ENCODE peak calls at places on chromosomes 13 and 19, in five cellular contexts. One of them, this sample, is unnamed.

GRCh38 chr19:5697890-5698634 is 8.0 kb downstream of the RPL36 start:
- DNase-seq in adrenal gland: no peak
- DNase-seq in pancreas: no peak
- DNase-seq in cardiac muscle cell: no peak
- DNase-seq in thoracic aorta: no peak
- DNase-seq in this sample: no peak

GRCh38 chr19:4035582-4035981 is 28.0 kb downstream of the PIAS4 start:
- DNase-seq in adrenal gland: no peak
- DNase-seq in pancreas: no peak
- DNase-seq in cardiac muscle cell: no peak
- DNase-seq in thoracic aorta: no peak
- DNase-seq in this sample: no peak

GRCh38 chr19:40995355-40995754 is 4.3 kb downstream of the CYP2B6 start:
- DNase-seq in adrenal gland: no peak
- DNase-seq in pancreas: no peak
- DNase-seq in cardiac muscle cell: no peak
- DNase-seq in thoracic aorta: no peak
- DNase-seq in this sample: no peak

GRCh38 chr19:55389386-55390317 is 3.9 kb downstream of the RPL28 start:
- DNase-seq in adrenal gland: no peak
- DNase-seq in pancreas: no peak
- DNase-seq in cardiac muscle cell: no peak
- DNase-seq in thoracic aorta: no peak
- DNase-seq in this sample: no peak

GRCh38 chr13:74246398-74246975 is 112.3 kb upstream of the KLF12 start:
- DNase-seq in adrenal gland: no peak
- DNase-seq in pancreas: no peak
- DNase-seq in cardiac muscle cell: no peak
- DNase-seq in thoracic aorta: no peak
- DNase-seq in this sample: no peak

GRCh38 chr19:56162258-56162657 is 13.6 kb upstream of the GALP start:
- DNase-seq in adrenal gland: no peak
- DNase-seq in pancreas: no peak
- DNase-seq in cardiac muscle cell: no peak
- DNase-seq in thoracic aorta: no peak
- DNase-seq in this sample: no peak

GRCh38 chr13:92196566-92197256 is 798.3 kb downstream of the GPC5 start:
- DNase-seq in adrenal gland: no peak
- DNase-seq in pancreas: no peak
- DNase-seq in cardiac muscle cell: no peak
- DNase-seq in thoracic aorta: no peak
- DNase-seq in this sample: peak; percentile 6

GRCh38 chr13:25286308-25286968 is 850 bp downstream of the MTMR6 start:
- DNase-seq in adrenal gland: peak; percentile 47
- DNase-seq in pancreas: no peak
- DNase-seq in cardiac muscle cell: peak; percentile 37
- DNase-seq in thoracic aorta: no peak
- DNase-seq in this sample: peak; percentile 64

DNA sequence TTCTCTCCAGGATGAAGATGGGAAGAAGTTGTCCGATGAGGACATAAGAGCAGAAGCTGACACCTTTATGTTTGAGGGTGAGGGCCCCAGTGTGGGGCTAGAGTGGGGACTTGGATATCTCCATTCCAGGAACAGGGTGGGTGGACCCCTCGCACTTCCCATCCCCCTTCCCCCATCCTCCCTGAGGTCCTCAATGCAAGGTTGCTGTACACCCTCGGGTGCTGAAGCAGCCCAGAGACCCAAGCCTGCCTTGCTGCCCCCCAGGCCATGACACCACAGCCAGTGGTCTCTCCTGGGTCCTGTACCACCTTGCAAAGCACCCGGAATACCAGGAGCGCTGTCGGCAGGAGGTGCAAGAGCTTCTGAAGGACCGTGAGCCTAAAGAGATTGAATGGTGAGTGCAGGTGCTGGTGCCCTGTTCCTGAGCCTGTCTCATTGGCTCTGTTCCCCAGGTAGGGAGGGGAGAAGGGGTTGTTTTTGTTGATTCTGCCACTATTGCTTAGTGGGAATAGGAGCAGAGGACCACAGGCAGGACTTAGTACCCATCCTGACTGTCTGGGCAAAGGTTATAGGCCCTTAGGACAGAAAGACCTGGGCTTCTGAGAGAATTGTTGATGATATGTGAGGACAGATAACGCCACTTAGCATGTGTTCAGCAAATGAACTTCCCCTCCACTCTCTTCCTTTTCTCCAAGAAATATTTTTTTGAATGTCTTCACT is 12.0 kb downstream of the CYP4F3 start:
- DNase-seq in adrenal gland: no peak
- DNase-seq in pancreas: no peak
- DNase-seq in cardiac muscle cell: no peak
- DNase-seq in thoracic aorta: no peak
- DNase-seq in this sample: no peak
- H3K27ac ChIP-seq in adrenal gland: no peak overlapping the region
- H3K27ac ChIP-seq in pancreas: no peak overlapping the region
- H3K27ac ChIP-seq in cardiac muscle cell: no peak overlapping the region
- H3K27ac ChIP-seq in thoracic aorta: no peak overlapping the region
- H3K27ac ChIP-seq in this sample: no peak overlapping the region

GRCh38 chr19:10274589-10274988 is 3.7 kb downstream of the ICAM1 start:
- DNase-seq in adrenal gland: no peak
- DNase-seq in pancreas: no peak
- DNase-seq in cardiac muscle cell: no peak
- DNase-seq in thoracic aorta: no peak
- DNase-seq in this sample: no peak
- H3K4me1 ChIP-seq in adrenal gland: peaks cover 19% of the 10 kb centered on the region
- H3K4me1 ChIP-seq in pancreas: peaks cover 9% of the 10 kb centered on the region
- H3K4me1 ChIP-seq in cardiac muscle cell: no peaks in the 10 kb centered on the region
- H3K4me1 ChIP-seq in thoracic aorta: peaks cover 12% of the 10 kb centered on the region
- H3K4me1 ChIP-seq in this sample: no peaks in the 10 kb centered on the region

GRCh38 chr13:59771272-59771671 is 392.5 kb downstream of the DIAPH3 start:
- DNase-seq in adrenal gland: no peak
- DNase-seq in pancreas: no peak
- DNase-seq in cardiac muscle cell: peak; percentile 38
- DNase-seq in thoracic aorta: no peak
- DNase-seq in this sample: no peak

GRCh38 chr13:59782696-59783095 is 381.0 kb downstream of the DIAPH3 start:
- DNase-seq in adrenal gland: no peak
- DNase-seq in pancreas: no peak
- DNase-seq in cardiac muscle cell: peak; percentile 63
- DNase-seq in thoracic aorta: no peak
- DNase-seq in this sample: no peak

GRCh38 chr13:59774511-59774911 is 389.2 kb downstream of the DIAPH3 start:
- DNase-seq in adrenal gland: no peak
- DNase-seq in pancreas: no peak
- DNase-seq in cardiac muscle cell: no peak
- DNase-seq in thoracic aorta: no peak
- DNase-seq in this sample: peak; percentile 55

GRCh38 chr13:59780058-59780457 is 383.7 kb downstream of the DIAPH3 start:
- DNase-seq in adrenal gland: no peak
- DNase-seq in pancreas: no peak
- DNase-seq in cardiac muscle cell: no peak
- DNase-seq in thoracic aorta: no peak
- DNase-seq in this sample: no peak

DNA sequence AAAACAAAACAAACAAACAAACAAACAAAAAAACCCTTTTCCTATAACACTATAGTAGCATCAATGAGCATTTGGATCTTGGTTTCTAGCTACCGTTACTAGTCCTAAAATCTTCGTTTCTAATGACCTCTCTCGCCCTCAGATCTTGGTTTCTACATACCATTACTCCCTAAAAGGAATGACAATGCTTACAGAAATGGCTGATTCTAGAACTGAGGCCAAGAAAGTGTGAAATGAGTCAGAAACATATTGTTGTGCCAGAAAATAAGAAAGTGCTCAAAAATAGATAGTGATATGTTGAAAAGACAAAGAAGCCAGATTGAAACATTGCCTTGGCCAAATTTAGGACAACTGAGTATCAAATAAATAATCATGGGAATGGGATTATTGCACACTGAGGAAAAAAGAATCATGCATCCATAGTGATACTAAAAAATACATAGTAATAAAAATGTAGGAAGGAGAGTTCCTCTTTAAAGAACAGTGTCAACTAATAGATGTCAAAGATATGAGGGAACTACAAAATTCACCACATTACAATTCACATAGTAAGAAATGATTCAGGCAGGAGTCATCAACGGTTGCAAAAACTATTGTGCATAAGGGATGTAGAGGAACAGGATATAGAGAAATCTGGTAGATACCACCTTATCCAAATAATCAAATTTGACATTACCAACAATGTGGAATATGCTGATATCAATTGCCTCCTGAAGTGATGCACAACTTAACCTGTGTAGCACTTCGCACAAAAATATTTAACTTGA is 386.6 kb downstream of the DIAPH3 start:
- DNase-seq in adrenal gland: no peak
- DNase-seq in pancreas: no peak
- DNase-seq in cardiac muscle cell: no peak
- DNase-seq in thoracic aorta: no peak
- DNase-seq in this sample: no peak
- H3K27ac ChIP-seq in adrenal gland: no peak overlapping the region
- H3K27ac ChIP-seq in pancreas: no peak overlapping the region
- H3K27ac ChIP-seq in cardiac muscle cell: no peak overlapping the region
- H3K27ac ChIP-seq in thoracic aorta: no peak overlapping the region
- H3K27ac ChIP-seq in this sample: no peak overlapping the region

DNA sequence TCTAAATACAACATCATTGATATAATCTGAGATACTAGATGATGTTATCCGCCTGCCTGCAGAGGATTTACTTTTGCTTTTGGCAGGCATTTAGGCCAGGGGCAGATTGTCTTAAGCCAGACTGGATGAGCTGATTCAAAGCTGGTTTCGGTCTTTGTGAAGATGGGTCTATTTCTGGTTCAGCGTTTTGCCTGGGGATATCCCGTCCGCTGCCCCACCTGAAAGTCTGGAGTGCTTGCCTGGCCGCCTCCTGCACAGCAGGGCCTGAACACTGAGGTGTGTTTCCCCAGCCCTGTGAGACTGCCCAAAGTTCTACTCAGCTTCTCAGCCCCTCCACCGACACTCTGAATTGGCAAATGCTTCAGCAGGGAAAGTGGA is 149.7 kb downstream of the KATNAL1 start:
- DNase-seq in adrenal gland: no peak
- DNase-seq in pancreas: no peak
- DNase-seq in cardiac muscle cell: no peak
- DNase-seq in thoracic aorta: no peak
- DNase-seq in this sample: no peak
- H3K4me1 ChIP-seq in adrenal gland: no peaks in the 10 kb centered on the region
- H3K4me1 ChIP-seq in pancreas: no peaks in the 10 kb centered on the region
- H3K4me1 ChIP-seq in cardiac muscle cell: no peaks in the 10 kb centered on the region
- H3K4me1 ChIP-seq in thoracic aorta: no peaks in the 10 kb centered on the region
- H3K4me1 ChIP-seq in this sample: no peaks in the 10 kb centered on the region

GRCh38 chr19:53103141-53103902 is at the start of gene ZNF160:
- DNase-seq in adrenal gland: peak; percentile 99
- DNase-seq in pancreas: peak; percentile 98
- DNase-seq in cardiac muscle cell: peak; percentile 98
- DNase-seq in thoracic aorta: peak; percentile 94
- DNase-seq in this sample: peak; percentile 99
- H3K27ac ChIP-seq in adrenal gland: peak within 1 kb of the TSS; percentile 97
- H3K27ac ChIP-seq in pancreas: peak within 1 kb of the TSS; percentile 78
- H3K27ac ChIP-seq in cardiac muscle cell: peak within 1 kb of the TSS; percentile 36
- H3K27ac ChIP-seq in thoracic aorta: peak within 1 kb of the TSS; percentile 94
- H3K27ac ChIP-seq in this sample: peak within 1 kb of the TSS; percentile 83

DNA sequence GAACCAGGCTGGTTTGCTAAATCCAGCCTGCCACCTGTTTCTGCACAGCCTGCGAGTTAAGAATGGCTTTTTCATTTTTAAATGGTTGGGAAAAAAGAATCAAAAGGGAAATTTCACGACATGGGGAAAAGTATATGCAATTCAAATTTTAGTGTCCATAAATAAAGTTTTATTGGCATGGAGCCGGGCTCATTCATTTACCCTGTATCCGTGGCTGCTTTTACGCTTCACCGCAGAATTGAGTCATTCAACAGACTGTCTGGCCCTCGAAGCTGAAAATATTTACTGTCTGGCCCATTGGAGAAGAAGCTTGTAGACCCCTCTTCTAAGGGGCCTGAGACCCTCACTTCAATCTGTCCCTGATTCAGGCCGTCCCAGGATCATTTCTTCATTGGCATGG is 26.1 kb downstream of the IER2 start:
- DNase-seq in adrenal gland: no peak
- DNase-seq in pancreas: no peak
- DNase-seq in cardiac muscle cell: no peak
- DNase-seq in thoracic aorta: no peak
- DNase-seq in this sample: no peak
- H3K4me1 ChIP-seq in adrenal gland: peaks cover 12% of the 10 kb centered on the region
- H3K4me1 ChIP-seq in pancreas: no peaks in the 10 kb centered on the region
- H3K4me1 ChIP-seq in cardiac muscle cell: no peaks in the 10 kb centered on the region
- H3K4me1 ChIP-seq in thoracic aorta: peaks cover 19% of the 10 kb centered on the region
- H3K4me1 ChIP-seq in this sample: peaks cover 25% of the 10 kb centered on the region

DNA sequence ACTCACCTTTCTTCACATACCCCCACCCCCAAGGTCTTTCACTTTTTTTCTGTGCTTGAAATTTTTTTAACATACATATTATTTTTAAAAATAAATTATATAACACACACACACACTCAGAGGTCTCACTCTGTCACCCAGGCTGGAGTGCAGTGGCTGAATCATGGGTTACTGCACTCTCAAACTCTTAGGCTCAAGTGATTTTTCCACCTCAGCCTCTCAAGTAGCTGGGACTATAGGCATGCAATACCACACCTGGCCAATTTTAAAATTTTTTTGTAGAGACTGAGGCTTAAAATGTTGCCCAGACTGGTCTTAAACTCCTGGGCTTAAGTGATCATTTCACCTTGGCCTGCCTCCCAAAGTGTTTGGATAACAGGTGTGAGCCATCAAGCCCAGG is 32.9 kb upstream of the ZNF429 start:
- DNase-seq in adrenal gland: no peak
- DNase-seq in pancreas: no peak
- DNase-seq in cardiac muscle cell: no peak
- DNase-seq in thoracic aorta: no peak
- DNase-seq in this sample: no peak
- H3K27ac ChIP-seq in adrenal gland: no peak overlapping the region
- H3K27ac ChIP-seq in pancreas: no peak overlapping the region
- H3K27ac ChIP-seq in cardiac muscle cell: no peak overlapping the region
- H3K27ac ChIP-seq in thoracic aorta: no peak overlapping the region
- H3K27ac ChIP-seq in this sample: no peak overlapping the region